ENCODE peak calls at places on chromosome 11, in six cellular contexts. One of them, this sample, is unnamed.

GRCh38 chr11:59173080-59173963 is 1.4 kb downstream of the DTX4 start:
- DNase-seq in GM12891: no peak
- DNase-seq in fibroblast of villous mesenchyme: peak
- DNase-seq in activated T-cell treated with anti-CD3 and anti-CD28 coated beads for 1 hour: no peak
- DNase-seq in pancreas: peak
- DNase-seq in stimulated activated CD4-positive, alpha-beta T cell treated with anti-CD3 and anti-CD28 coated beads, Interleukin-15, amount 100 ng/mL, for 24 hours: no peak
- DNase-seq in this sample: peak

GRCh38 chr11:43401252-43401651 is 42.5 kb downstream of the TTC17 start:
- DNase-seq in GM12891: no peak
- DNase-seq in fibroblast of villous mesenchyme: no peak
- DNase-seq in activated T-cell treated with anti-CD3 and anti-CD28 coated beads for 1 hour: no peak
- DNase-seq in pancreas: no peak
- DNase-seq in stimulated activated CD4-positive, alpha-beta T cell treated with anti-CD3 and anti-CD28 coated beads, Interleukin-15, amount 100 ng/mL, for 24 hours: no peak
- DNase-seq in this sample: no peak

GRCh38 chr11:729492-730074 is 17.7 kb upstream of the TALDO1 start:
- DNase-seq in GM12891: no peak
- DNase-seq in fibroblast of villous mesenchyme: no peak
- DNase-seq in activated T-cell treated with anti-CD3 and anti-CD28 coated beads for 1 hour: no peak
- DNase-seq in pancreas: peak
- DNase-seq in stimulated activated CD4-positive, alpha-beta T cell treated with anti-CD3 and anti-CD28 coated beads, Interleukin-15, amount 100 ng/mL, for 24 hours: no peak
- DNase-seq in this sample: no peak

GRCh38 chr11:35013514-35014191 is 97.2 kb downstream of the PDHX start:
- DNase-seq in GM12891: no peak
- DNase-seq in fibroblast of villous mesenchyme: peak
- DNase-seq in activated T-cell treated with anti-CD3 and anti-CD28 coated beads for 1 hour: no peak
- DNase-seq in pancreas: no peak
- DNase-seq in stimulated activated CD4-positive, alpha-beta T cell treated with anti-CD3 and anti-CD28 coated beads, Interleukin-15, amount 100 ng/mL, for 24 hours: peak
- DNase-seq in this sample: peak

GRCh38 chr11:126991596-126991995 is 9.0 kb downstream of the KIRREL3 start:
- DNase-seq in GM12891: no peak
- DNase-seq in fibroblast of villous mesenchyme: peak
- DNase-seq in activated T-cell treated with anti-CD3 and anti-CD28 coated beads for 1 hour: no peak
- DNase-seq in pancreas: no peak
- DNase-seq in stimulated activated CD4-positive, alpha-beta T cell treated with anti-CD3 and anti-CD28 coated beads, Interleukin-15, amount 100 ng/mL, for 24 hours: no peak
- DNase-seq in this sample: no peak

GRCh38 chr11:89491141-89491690 is at the start of gene NOX4:
- DNase-seq in GM12891: no peak
- DNase-seq in fibroblast of villous mesenchyme: peak
- DNase-seq in activated T-cell treated with anti-CD3 and anti-CD28 coated beads for 1 hour: no peak
- DNase-seq in pancreas: peak
- DNase-seq in stimulated activated CD4-positive, alpha-beta T cell treated with anti-CD3 and anti-CD28 coated beads, Interleukin-15, amount 100 ng/mL, for 24 hours: no peak
- DNase-seq in this sample: no peak

GRCh38 chr11:76419896-76420295 is 24.9 kb upstream of the EMSY start:
- DNase-seq in GM12891: peak
- DNase-seq in fibroblast of villous mesenchyme: no peak
- DNase-seq in activated T-cell treated with anti-CD3 and anti-CD28 coated beads for 1 hour: no peak
- DNase-seq in pancreas: no peak
- DNase-seq in stimulated activated CD4-positive, alpha-beta T cell treated with anti-CD3 and anti-CD28 coated beads, Interleukin-15, amount 100 ng/mL, for 24 hours: peak
- DNase-seq in this sample: peak

GRCh38 chr11:17894929-17895658 is 117.8 kb downstream of the SERGEF start:
- DNase-seq in GM12891: no peak
- DNase-seq in fibroblast of villous mesenchyme: peak
- DNase-seq in activated T-cell treated with anti-CD3 and anti-CD28 coated beads for 1 hour: no peak
- DNase-seq in pancreas: no peak
- DNase-seq in stimulated activated CD4-positive, alpha-beta T cell treated with anti-CD3 and anti-CD28 coated beads, Interleukin-15, amount 100 ng/mL, for 24 hours: no peak
- DNase-seq in this sample: no peak

GRCh38 chr11:74135516-74135840 is 35.3 kb downstream of the C2CD3 start:
- DNase-seq in GM12891: no peak
- DNase-seq in fibroblast of villous mesenchyme: no peak
- DNase-seq in activated T-cell treated with anti-CD3 and anti-CD28 coated beads for 1 hour: no peak
- DNase-seq in pancreas: no peak
- DNase-seq in stimulated activated CD4-positive, alpha-beta T cell treated with anti-CD3 and anti-CD28 coated beads, Interleukin-15, amount 100 ng/mL, for 24 hours: no peak
- DNase-seq in this sample: no peak

GRCh38 chr11:101127699-101128570 is 1.7 kb downstream of the PGR start:
- DNase-seq in GM12891: no peak
- DNase-seq in fibroblast of villous mesenchyme: peak
- DNase-seq in activated T-cell treated with anti-CD3 and anti-CD28 coated beads for 1 hour: no peak
- DNase-seq in pancreas: peak
- DNase-seq in stimulated activated CD4-positive, alpha-beta T cell treated with anti-CD3 and anti-CD28 coated beads, Interleukin-15, amount 100 ng/mL, for 24 hours: peak
- DNase-seq in this sample: no peak

GRCh38 chr11:134270250-134270714 is 5.9 kb upstream of the GLB1L3 start:
- DNase-seq in GM12891: no peak
- DNase-seq in fibroblast of villous mesenchyme: no peak
- DNase-seq in activated T-cell treated with anti-CD3 and anti-CD28 coated beads for 1 hour: no peak
- DNase-seq in pancreas: no peak
- DNase-seq in stimulated activated CD4-positive, alpha-beta T cell treated with anti-CD3 and anti-CD28 coated beads, Interleukin-15, amount 100 ng/mL, for 24 hours: peak
- DNase-seq in this sample: peak

GRCh38 chr11:126403039-126403438 is 47.6 kb downstream of the ST3GAL4 start:
- DNase-seq in GM12891: no peak
- DNase-seq in fibroblast of villous mesenchyme: no peak
- DNase-seq in activated T-cell treated with anti-CD3 and anti-CD28 coated beads for 1 hour: no peak
- DNase-seq in pancreas: no peak
- DNase-seq in stimulated activated CD4-positive, alpha-beta T cell treated with anti-CD3 and anti-CD28 coated beads, Interleukin-15, amount 100 ng/mL, for 24 hours: no peak
- DNase-seq in this sample: no peak

GRCh38 chr11:6472934-6473333 is 807 bp downstream of the TRIM3 start:
- DNase-seq in GM12891: no peak
- DNase-seq in fibroblast of villous mesenchyme: no peak
- DNase-seq in activated T-cell treated with anti-CD3 and anti-CD28 coated beads for 1 hour: no peak
- DNase-seq in pancreas: no peak
- DNase-seq in stimulated activated CD4-positive, alpha-beta T cell treated with anti-CD3 and anti-CD28 coated beads, Interleukin-15, amount 100 ng/mL, for 24 hours: no peak
- DNase-seq in this sample: no peak

GRCh38 chr11:92257536-92257935 is 32.9 kb downstream of the FAT3 start:
- DNase-seq in GM12891: no peak
- DNase-seq in fibroblast of villous mesenchyme: peak
- DNase-seq in activated T-cell treated with anti-CD3 and anti-CD28 coated beads for 1 hour: no peak
- DNase-seq in pancreas: no peak
- DNase-seq in stimulated activated CD4-positive, alpha-beta T cell treated with anti-CD3 and anti-CD28 coated beads, Interleukin-15, amount 100 ng/mL, for 24 hours: no peak
- DNase-seq in this sample: no peak

GRCh38 chr11:10641314-10642206 is 52.0 kb downstream of the IRAG1 start:
- DNase-seq in GM12891: peak
- DNase-seq in fibroblast of villous mesenchyme: no peak
- DNase-seq in activated T-cell treated with anti-CD3 and anti-CD28 coated beads for 1 hour: no peak
- DNase-seq in pancreas: no peak
- DNase-seq in stimulated activated CD4-positive, alpha-beta T cell treated with anti-CD3 and anti-CD28 coated beads, Interleukin-15, amount 100 ng/mL, for 24 hours: no peak
- DNase-seq in this sample: no peak

GRCh38 chr11:132904566-132904965 is 627.7 kb downstream of the OPCML start:
- DNase-seq in GM12891: no peak
- DNase-seq in fibroblast of villous mesenchyme: no peak
- DNase-seq in activated T-cell treated with anti-CD3 and anti-CD28 coated beads for 1 hour: no peak
- DNase-seq in pancreas: no peak
- DNase-seq in stimulated activated CD4-positive, alpha-beta T cell treated with anti-CD3 and anti-CD28 coated beads, Interleukin-15, amount 100 ng/mL, for 24 hours: no peak
- DNase-seq in this sample: no peak

GRCh38 chr11:44016546-44017442 is 31.0 kb upstream of the ACCSL start:
- DNase-seq in GM12891: no peak
- DNase-seq in fibroblast of villous mesenchyme: no peak
- DNase-seq in activated T-cell treated with anti-CD3 and anti-CD28 coated beads for 1 hour: no peak
- DNase-seq in pancreas: no peak
- DNase-seq in stimulated activated CD4-positive, alpha-beta T cell treated with anti-CD3 and anti-CD28 coated beads, Interleukin-15, amount 100 ng/mL, for 24 hours: no peak
- DNase-seq in this sample: no peak

GRCh38 chr11:42542336-42542735 is 769.5 kb upstream of the API5 start:
- DNase-seq in GM12891: no peak
- DNase-seq in fibroblast of villous mesenchyme: no peak
- DNase-seq in activated T-cell treated with anti-CD3 and anti-CD28 coated beads for 1 hour: no peak
- DNase-seq in pancreas: no peak
- DNase-seq in stimulated activated CD4-positive, alpha-beta T cell treated with anti-CD3 and anti-CD28 coated beads, Interleukin-15, amount 100 ng/mL, for 24 hours: no peak
- DNase-seq in this sample: no peak